ENCODE peak calls at places on chromosomes 1 and 21, in nine cellular contexts. O is activated T-helper 1 cell treated with anti-CD3 and anti-CD28 coated beads, Interleukin-12 subunit alpha, Interleukin-12 subunit beta, Interleukin-2, Interleukin-4 antibody, amounts not matched to agents 30 ng/mL and 10 ng/mL and 1 ng/mL, durations not matched to agents 14 hours and 24 hours and 36 hours; W is T-cell; C is WERI-Rb-1; Q is activated CD4-positive, alpha-beta T cell treated with anti-CD3 and anti-CD28 coated beads, Interleukin-2, amount 50 U/mL, for 1 hour; K is ovary; N is Kasumi-1; L is Calu3; P is IMR-90. V is an unnamed sample.

GRCh38 chr21:14880922-14881321 is 183.9 kb downstream of the NRIP1 start:
- DNase-seq in P (peak; percentile 88), W (no peak), O (no peak), L (no peak), C (no peak), N (no peak), K (no peak), Q (no peak), V (no peak)

GRCh38 chr21:35338281-35338680 is 289.2 kb upstream of the RUNX1 start:
- DNase-seq in W (no peak), N (no peak), O (no peak), C (no peak), L (no peak), P (no peak), K (no peak), Q (no peak), V (no peak)

GRCh38 chr1:47534040-47534328 is 96.1 kb downstream of the FOXD2 start:
- DNase-seq in Q (no peak), W (no peak), P (no peak), L (no peak), O (no peak), C (no peak), K (no peak), N (no peak), V (no peak)

GRCh38 chr1:160361199-160361598 is 5.7 kb upstream of the NHLH1 start:
- DNase-seq in L (no peak), C (no peak), N (no peak), W (no peak), Q (no peak), P (no peak), K (no peak), O (no peak), V (no peak)

GRCh38 chr1:226711976-226712778 is 26.9 kb downstream of the ITPKB start:
- DNase-seq in O (peak; percentile 61), K (no peak), C (no peak), P (no peak), N (peak; percentile 54), W (no peak), L (no peak), Q (peak; percentile 49), V (no peak)

GRCh38 chr1:50704126-50704525 is 255.9 kb downstream of the FAF1 start:
- DNase-seq in W (no peak), K (no peak), L (peak; percentile 43), Q (no peak), C (peak; percentile 18), O (no peak), N (peak; percentile 44), P (peak; percentile 41), V (peak; percentile 21)

GRCh38 chr1:31509124-31510072 is 66.9 kb upstream of the TINAGL1 start:
- DNase-seq in K (no peak), W (no peak), L (no peak), C (no peak), N (no peak), O (peak; percentile 20), P (no peak), Q (no peak), V (no peak)

GRCh38 chr1:13737388-13737787 is 37.4 kb downstream of the PRDM2 start:
- DNase-seq in O (no peak), N (no peak), L (no peak), Q (no peak), C (no peak), W (no peak), P (no peak), K (no peak), V (no peak)

GRCh38 chr1:27569506-27570382 is 34.2 kb downstream of the AHDC1 start:
- DNase-seq in Q (no peak), O (no peak), N (no peak), C (no peak), K (peak; percentile 43), P (no peak), L (no peak), W (no peak), V (peak; percentile 68)

GRCh38 chr1:156664949-156665411 is 12.2 kb downstream of the NES start:
- DNase-seq in P (no peak), N (no peak), W (no peak), O (no peak), K (no peak), C (peak; percentile 64), Q (no peak), L (peak; percentile 49), V (no peak)

GRCh38 chr21:43207043-43207315 is 38.2 kb downstream of the CRYAA start:
- DNase-seq in C (peak; percentile 4), N (no peak), Q (no peak), P (no peak), O (no peak), W (no peak), L (no peak), K (no peak), V (no peak)

V was measured in nephron progenitor cell.